ENCODE peak calls at places on chromosomes 11 and 22, in eight cellular contexts. A is CD8-positive, alpha-beta T cell; Y is tibial artery; S is activated naive CD4-positive, alpha-beta T cell treated with anti-CD3 and anti-CD28 coated beads for 36 hours; V is AG04449; M is CD4-positive, alpha-beta T cell; P is stimulated activated CD8-positive, alpha-beta memory T cell treated with anti-CD3 and anti-CD28 coated beads, Interleukin-15, amount 100 ng/mL, for 1 hour; Z is NCI-H226. W is an unnamed sample.

GRCh38 chr11:100550298-100550697 is 136.8 kb upstream of the ARHGAP42 start:
- DNase-seq in A (no peak), Y (no peak), S (no peak), V (no peak), M (no peak), P (no peak), Z (no peak), W (no peak)

GRCh38 chr11:64331569-64332371 is 8.2 kb upstream of the CCDC88B start:
- DNase-seq in A (peak), Y (no peak), S (peak), V (peak), M (peak), P (peak), Z (peak), W (peak)

GRCh38 chr11:3840870-3841425 is at the start of gene RHOG:
- DNase-seq in A (peak), Y (peak), S (no peak), V (no peak), M (peak), P (no peak), Z (peak), W (peak)

GRCh38 chr11:36373040-36374010 is 77.2 kb downstream of the PRR5L start:
- DNase-seq in A (no peak), Y (no peak), S (no peak), V (no peak), M (no peak), P (no peak), Z (no peak), W (no peak)

GRCh38 chr22:37501176-37501609 is 15.0 kb upstream of the MFNG start:
- DNase-seq in A (no peak), Y (no peak), S (no peak), V (no peak), M (no peak), P (no peak), Z (no peak), W (no peak)

GRCh38 chr22:24937114-24937513 is 9.4 kb downstream of the LHFPL7 start:
- DNase-seq in A (no peak), Y (no peak), S (peak), V (no peak), M (no peak), P (no peak), Z (no peak), W (no peak)

GRCh38 chr11:27717377-27717776 is 17.1 kb upstream of the BDNF start:
- DNase-seq in A (no peak), Y (no peak), S (no peak), V (no peak), M (no peak), P (no peak), Z (no peak), W (no peak)

GRCh38 chr22:26885441-26886261 is 228.3 kb downstream of the MIAT start:
- DNase-seq in A (no peak), Y (no peak), S (no peak), V (no peak), M (no peak), P (no peak), Z (no peak), W (no peak)

GRCh38 chr11:14908214-14908880 is 16.3 kb upstream of the CYP2R1 start:
- DNase-seq in A (peak), Y (no peak), S (peak), V (no peak), M (no peak), P (no peak), Z (peak), W (no peak)

GRCh38 chr22:21020802-21021429 is 6.0 kb downstream of the P2RX6 start:
- DNase-seq in A (peak), Y (no peak), S (peak), V (no peak), M (no peak), P (no peak), Z (no peak), W (no peak)

GRCh38 chr11:132718711-132719641 is 813.3 kb downstream of the OPCML start:
- DNase-seq in A (peak), Y (no peak), S (peak), V (peak), M (peak), P (no peak), Z (no peak), W (no peak)

GRCh38 chr11:119344291-119345010 is 2.1 kb downstream of the MFRP start:
- DNase-seq in A (no peak), Y (peak), S (no peak), V (no peak), M (no peak), P (no peak), Z (no peak), W (no peak)

GRCh38 chr11:134340354-134340964 is 8.7 kb downstream of the GLB1L2 start:
- DNase-seq in A (no peak), Y (no peak), S (no peak), V (no peak), M (no peak), P (no peak), Z (no peak), W (no peak)

GRCh38 chr11:26286472-26287066 is 45.4 kb upstream of the ANO3 start:
- DNase-seq in A (no peak), Y (no peak), S (no peak), V (no peak), M (no peak), P (no peak), Z (no peak), W (no peak)

GRCh38 chr11:10657308-10658271 is 36.0 kb downstream of the IRAG1 start:
- DNase-seq in A (no peak), Y (no peak), S (no peak), V (no peak), M (no peak), P (no peak), Z (peak), W (peak)

GRCh38 chr11:124864892-124865180 is 396 bp upstream of the ROBO3 start:
- DNase-seq in A (no peak), Y (no peak), S (no peak), V (no peak), M (no peak), P (no peak), Z (no peak), W (no peak)

GRCh38 chr22:30650508-30651116 is 15.0 kb downstream of the SLC35E4 start:
- DNase-seq in A (no peak), Y (no peak), S (no peak), V (no peak), M (no peak), P (no peak), Z (no peak), W (no peak)

GRCh38 chr22:21917206-21917958 is 35.3 kb downstream of the PPM1F start:
- DNase-seq in A (no peak), Y (no peak), S (no peak), V (no peak), M (no peak), P (no peak), Z (no peak), W (no peak)

W was measured in non-pigmented ciliary epithelial cell.